ENCODE peak calls at places on chromosomes 2 and 18, in five cellular contexts. K is activated CD4-positive, alpha-beta T cell treated with anti-CD3 and anti-CD28 coated beads, Interleukin-2, amount 50 U/mL, for 1 hour; H is CD8-positive, alpha-beta memory T cell; X is activated CD8-positive, alpha-beta memory T cell treated with anti-CD3 and anti-CD28 coated beads for 24 hours; D is AG09309. U is an unnamed sample.
A peak's percentile ranks its signal among the peaks of the same experiment; 100 is the strongest.

GRCh38 chr2:1995987-1996386 is 251.7 kb upstream of the PXDN start:
- DNase-seq in D (no peak), X (no peak), K (no peak), H (no peak), U (no peak)

GRCh38 chr2:68878753-68879152 is 7.6 kb upstream of the BMP10 start:
- DNase-seq in D (no peak), K (no peak), H (no peak), X (no peak), U (no peak)

GRCh38 chr2:72965770-72966430 is 48.6 kb downstream of the EMX1 start:
- DNase-seq in D (no peak), H (no peak), K (no peak), X (no peak), U (no peak)

GRCh38 chr2:148914463-148914862 is 39.4 kb downstream of the KIF5C start:
- DNase-seq in D (no peak), H (no peak), X (no peak), K (no peak), U (peak; percentile 42)

GRCh38 chr2:136032817-136033216 is 47.4 kb upstream of the DARS1 start:
- DNase-seq in K (no peak), H (no peak), D (no peak), X (no peak), U (no peak)

GRCh38 chr2:42297322-42297936 is 63.6 kb downstream of the COX7A2L start:
- DNase-seq in X (no peak), D (no peak), H (peak; percentile 58), K (no peak), U (no peak)

GRCh38 chr18:77765468-77765867 is 515.8 kb downstream of the GALR1 start:
- DNase-seq in H (no peak), X (no peak), K (no peak), D (no peak), U (peak; percentile 74)

GRCh38 chr18:58288922-58289797 is 245.1 kb downstream of the NEDD4L start:
- DNase-seq in D (no peak), X (no peak), H (no peak), K (no peak), U (peak; percentile 40)

GRCh38 chr2:168772704-168773103 is 29.7 kb upstream of the NOSTRIN start:
- DNase-seq in X (no peak), D (no peak), K (no peak), H (no peak), U (no peak)

GRCh38 chr18:48356151-48356745 is 52.9 kb downstream of the ZBTB7C start:
- DNase-seq in H (no peak), D (no peak), K (no peak), X (peak; percentile 15), U (no peak)

GRCh38 chr2:39666489-39667141 is 898 bp downstream of the TMEM178A start:
- DNase-seq in H (no peak), D (no peak), X (no peak), K (no peak), U (no peak)

GRCh38 chr18:55318864-55319516 is 269.0 kb downstream of the TCF4 start:
- DNase-seq in X (no peak), H (no peak), K (no peak), D (no peak), U (no peak)

GRCh38 chr2:239735131-239735828 is 289.9 kb downstream of the NDUFA10 start:
- DNase-seq in X (no peak), K (no peak), H (no peak), D (no peak), U (peak; percentile 55)

GRCh38 chr2:167944825-167945659 is 302.4 kb downstream of the STK39 start:
- DNase-seq in K (no peak), D (no peak), X (no peak), H (no peak), U (no peak)

GRCh38 chr2:201507725-201508124 is 56.2 kb downstream of the STRADB start:
- DNase-seq in D (no peak), K (no peak), H (no peak), X (no peak), U (no peak)

GRCh38 chr2:28333606-28334526 is 58.8 kb upstream of the FOSL2 start:
- DNase-seq in D (no peak), H (no peak), K (no peak), X (no peak), U (no peak)

GRCh38 chr2:109128466-109129355 is at the start of gene SH3RF3:
- DNase-seq in X (peak; percentile 79), K (peak; percentile 13), D (no peak), H (peak; percentile 41), U (no peak)

GRCh38 chr2:187993516-187993915 is 298.2 kb upstream of the GULP1 start:
- DNase-seq in K (no peak), H (no peak), X (no peak), D (no peak), U (no peak)